ENCODE peak calls at places on chromosomes 1 and 21, in nine cellular contexts. S is AG08396, P is EL, M is ACHN, I is NAMALWA, E is iPS-NIHi11, A is HTR-8/SVneo, G is AG08395, D is ELR. Y is an unnamed sample.

GRCh38 chr1:151511636-151512215 is 539 bp downstream of the CGN start:
- DNase-seq in A (no peak), I (peak; percentile 61), G (peak; percentile 23), E (no peak), P (peak; percentile 46), M (peak; percentile 52), D (peak; percentile 59), S (no peak), Y (no peak)

GRCh38 chr21:25561668-25562641 is 45.3 kb downstream of the MRPL39 start:
- DNase-seq in P (peak; percentile 87), M (peak; percentile 63), D (peak; percentile 88), E (peak; percentile 81), I (peak; percentile 68), G (peak; percentile 66), A (peak; percentile 44), S (peak; percentile 80), Y (no peak)

GRCh38 chr1:171794085-171794484 is 12.6 kb downstream of the METTL13 start:
- DNase-seq in D (peak; percentile 95), P (peak; percentile 92), M (peak; percentile 79), I (no peak), G (peak; percentile 84), S (peak; percentile 52), E (no peak), A (peak; percentile 28), Y (no peak)

GRCh38 chr1:19468397-19468956 is 16.9 kb downstream of the CAPZB start:
- DNase-seq in G (no peak), E (no peak), A (no peak), P (no peak), S (no peak), M (peak; percentile 77), I (no peak), D (peak; percentile 64), Y (no peak)

GRCh38 chr1:70486676-70487470 is 75.8 kb downstream of the CTH start:
- DNase-seq in D (peak; percentile 84), M (peak; percentile 81), G (peak; percentile 92), P (peak; percentile 90), A (peak; percentile 36), S (peak; percentile 68), I (no peak), E (no peak), Y (no peak)

GRCh38 chr1:57422271-57423134 is 1.4 kb downstream of the DAB1 start:
- DNase-seq in G (peak; percentile 42), I (no peak), E (peak; percentile 55), M (peak; percentile 20), P (peak; percentile 10), D (no peak), S (peak; percentile 36), A (no peak), Y (no peak)

GRCh38 chr1:18474559-18474958 is 6.2 kb upstream of the KLHDC7A start:
- DNase-seq in M (no peak), P (no peak), A (no peak), S (no peak), D (no peak), I (no peak), E (no peak), G (no peak), Y (no peak)

GRCh38 chr1:231016234-231016633 is 23.8 kb downstream of the FAM89A start:
- DNase-seq in I (no peak), M (peak; percentile 13), G (no peak), D (no peak), S (no peak), E (no peak), A (no peak), P (no peak), Y (no peak)

GRCh38 chr1:33118274-33118673 is 37.3 kb downstream of the AZIN2 start:
- DNase-seq in S (no peak), I (no peak), M (no peak), P (no peak), A (no peak), E (no peak), D (no peak), G (no peak), Y (no peak)

GRCh38 chr1:180150982-180151381 is 3.7 kb upstream of the QSOX1 start:
- DNase-seq in E (no peak), G (no peak), S (no peak), M (no peak), A (peak; percentile 51), D (peak; percentile 37), P (peak; percentile 67), I (no peak), Y (no peak)

GRCh38 chr1:200654660-200655059 is 15.0 kb downstream of the DDX59 start:
- DNase-seq in M (no peak), S (no peak), P (no peak), E (no peak), D (peak; percentile 58), A (no peak), G (no peak), I (no peak), Y (no peak)

GRCh38 chr1:99548924-99549605 is 96.8 kb upstream of the PALMD start:
- DNase-seq in P (no peak), I (peak; percentile 48), G (no peak), S (no peak), E (no peak), A (no peak), M (no peak), D (no peak), Y (no peak)

GRCh38 chr1:93036672-93037071 is 42.4 kb upstream of the MTF2 start:
- DNase-seq in S (no peak), P (no peak), I (no peak), A (no peak), E (peak; percentile 48), M (no peak), D (no peak), G (no peak), Y (peak; percentile 35)

GRCh38 chr1:159015440-159015909 is 5.8 kb downstream of the IFI16 start:
- DNase-seq in P (peak; percentile 90), D (peak; percentile 94), S (peak; percentile 72), I (peak; percentile 87), E (no peak), M (peak; percentile 91), A (peak; percentile 26), G (peak; percentile 82), Y (no peak)

GRCh38 chr1:234889643-234890042 is 239.0 kb downstream of the TOMM20 start:
- DNase-seq in P (peak; percentile 9), G (no peak), E (no peak), M (no peak), A (no peak), D (peak; percentile 71), S (no peak), I (no peak), Y (no peak)

GRCh38 chr1:46812065-46812750 is 13.4 kb downstream of the CYP4B1 start:
- DNase-seq in D (no peak), I (no peak), A (no peak), G (no peak), P (no peak), S (no peak), M (no peak), E (no peak), Y (no peak)

GRCh38 chr1:51297401-51298321 is 32.7 kb downstream of the TTC39A start:
- DNase-seq in D (no peak), A (no peak), I (no peak), M (no peak), P (no peak), S (no peak), G (no peak), E (no peak), Y (no peak)

GRCh38 chr1:242890211-242890741 is 364.8 kb downstream of the CEP170 start:
- DNase-seq in I (no peak), E (peak; percentile 64), M (peak; percentile 32), G (no peak), P (peak; percentile 2), D (no peak), S (no peak), A (no peak), Y (peak; percentile 17)

GRCh38 chr1:85681087-85681486 is 27.1 kb downstream of the ZNHIT6 start:
- DNase-seq in E (no peak), A (no peak), S (peak; percentile 14), P (no peak), M (peak; percentile 30), G (peak; percentile 42), D (peak; percentile 15), I (no peak), Y (no peak)

GRCh38 chr21:33059319-33059894 is 10.5 kb upstream of the OLIG1 start:
- DNase-seq in M (no peak), G (no peak), P (no peak), E (no peak), D (no peak), I (peak; percentile 35), A (no peak), S (no peak), Y (no peak)

GRCh38 chr1:230386863-230387262 is 39.3 kb downstream of the PGBD5 start:
- DNase-seq in P (no peak), A (no peak), E (no peak), G (no peak), S (no peak), M (no peak), I (no peak), D (no peak), Y (no peak)

GRCh38 chr1:72122099-72122893 is 160.0 kb downstream of the NEGR1 start:
- DNase-seq in I (no peak), E (no peak), D (no peak), P (no peak), M (no peak), S (no peak), A (no peak), G (peak; percentile 6), Y (no peak)

GRCh38 chr1:211183924-211184323 is 50.0 kb upstream of the KCNH1 start:
- DNase-seq in D (peak; percentile 23), G (no peak), S (no peak), A (no peak), E (no peak), I (no peak), M (no peak), P (no peak), Y (no peak)

GRCh38 chr1:244919320-244920282 is 55.3 kb upstream of the HNRNPU start:
- DNase-seq in P (no peak), G (no peak), D (peak; percentile 12), M (no peak), A (no peak), E (no peak), S (no peak), I (peak; percentile 56), Y (no peak)

GRCh38 chr1:161781995-161782394 is 15.9 kb downstream of the ATF6 start:
- DNase-seq in E (no peak), I (no peak), D (peak; percentile 55), M (no peak), G (peak; percentile 62), A (no peak), S (peak; percentile 14), P (peak; percentile 50), Y (no peak)

GRCh38 chr1:186183219-186183618 is 191.8 kb downstream of the TPR start:
- DNase-seq in G (peak; percentile 54), D (peak; percentile 94), I (no peak), P (peak; percentile 88), M (peak; percentile 85), S (peak; percentile 16), E (no peak), A (peak; percentile 11), Y (no peak)

GRCh38 chr1:199685369-199685768 is 342.1 kb upstream of the NR5A2 start:
- DNase-seq in S (peak; percentile 13), M (peak; percentile 16), I (no peak), D (peak; percentile 80), P (peak; percentile 66), E (no peak), A (peak; percentile 9), G (peak; percentile 22), Y (no peak)

GRCh38 chr1:150696995-150697927 is at the start of gene GOLPH3L:
- DNase-seq in M (peak; percentile 100), D (peak; percentile 99), S (peak; percentile 92), P (peak; percentile 99), A (peak; percentile 89), E (peak; percentile 94), I (peak; percentile 100), G (peak; percentile 96), Y (peak; percentile 100)

GRCh38 chr1:157932082-157932481 is 61.4 kb upstream of the KIRREL1 start:
- DNase-seq in D (peak; percentile 54), M (peak; percentile 17), E (no peak), A (peak; percentile 3), P (peak; percentile 22), G (peak; percentile 22), S (peak; percentile 12), I (no peak), Y (no peak)

GRCh38 chr1:23217421-23218115 is at the start of gene HTR1D:
- DNase-seq in I (no peak), D (peak; percentile 20), S (no peak), G (no peak), E (peak; percentile 86), M (no peak), P (no peak), A (peak; percentile 29), Y (no peak)